ENCODE peak calls at places on chromosomes 11 and 22, in five cellular contexts. G is Peyer's patch, I is stomach, E is pancreas, U is psoas muscle. A is an unnamed sample.

GRCh38 chr11:45765836-45766235 is 39.1 kb upstream of the SLC35C1 start:
- DNase-seq in G (no peak), I (peak), E (no peak), U (no peak), A (no peak)

GRCh38 chr22:46303347-46303965 is 6.8 kb downstream of the GTSE1 start:
- DNase-seq in G (no peak), I (no peak), E (no peak), U (no peak), A (no peak)

GRCh38 chr22:25067851-25068421 is 115.4 kb downstream of the KIAA1671 start:
- DNase-seq in G (peak), I (no peak), E (no peak), U (peak), A (no peak)

GRCh38 chr11:128905345-128906184 is 14.4 kb downstream of the KCNJ5 start:
- DNase-seq in G (no peak), I (peak), E (peak), U (peak), A (no peak)

GRCh38 chr11:122697636-122698167 is 42.2 kb downstream of the UBASH3B start:
- DNase-seq in G (peak), I (no peak), E (no peak), U (no peak), A (no peak)

GRCh38 chr11:46769636-46770221 is 50.7 kb downstream of the F2 start:
- DNase-seq in G (no peak), I (no peak), E (no peak), U (no peak), A (no peak)

GRCh38 chr11:64219354-64219684 is 6.7 kb downstream of the TRPT1 start:
- DNase-seq in G (no peak), I (no peak), E (peak), U (no peak), A (no peak)

GRCh38 chr11:45556851-45557707 is 108.3 kb downstream of the CHST1 start:
- DNase-seq in G (no peak), I (no peak), E (no peak), U (peak), A (no peak)

GRCh38 chr11:8649361-8649760 is 33.1 kb downstream of the TRIM66 start:
- DNase-seq in G (no peak), I (no peak), E (no peak), U (no peak), A (no peak)

GRCh38 chr11:126716456-126717083 is 284.0 kb downstream of the KIRREL3 start:
- DNase-seq in G (no peak), I (peak), E (no peak), U (no peak), A (peak)

GRCh38 chr22:49018601-49019000 is 809.1 kb downstream of the BRD1 start:
- DNase-seq in G (no peak), I (no peak), E (no peak), U (no peak), A (no peak)

GRCh38 chr11:12066056-12066798 is 44.2 kb upstream of the MICAL2 start:
- DNase-seq in G (no peak), I (no peak), E (no peak), U (no peak), A (no peak)

GRCh38 chr22:43136255-43136654 is 6.9 kb downstream of the MCAT start:
- DNase-seq in G (peak), I (peak), E (no peak), U (no peak), A (peak)

DNA sequence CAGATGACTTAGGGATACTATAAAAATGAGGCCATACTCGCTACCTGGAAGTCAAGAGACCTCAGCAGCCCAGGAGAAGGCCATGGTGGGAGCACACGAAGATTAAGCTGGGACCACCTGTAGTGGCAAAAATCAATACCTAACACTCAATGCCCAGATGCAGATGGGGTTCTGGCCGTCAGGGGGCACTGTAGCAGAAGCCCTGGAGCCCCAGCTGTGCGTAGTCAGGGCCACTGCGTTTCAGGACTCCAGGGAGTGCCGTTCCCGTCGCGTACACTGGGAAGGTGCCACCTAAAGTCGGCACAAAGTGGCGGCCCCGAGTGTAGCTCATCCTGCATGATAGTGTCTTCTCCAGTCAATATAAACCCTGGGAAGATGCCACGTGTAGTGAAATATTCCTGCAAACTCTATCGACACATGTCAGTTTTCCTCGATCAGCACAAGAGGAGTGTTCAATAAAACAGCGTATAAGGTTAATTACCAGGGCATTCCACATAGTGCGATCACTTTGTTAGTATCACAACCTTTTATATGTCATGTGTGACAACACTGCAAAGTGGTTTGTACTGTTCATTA is 123.7 kb upstream of the NTM start:
- DNase-seq in G (no peak), I (peak), E (peak), U (peak), A (peak)
- TF ChIP-seq CTCF in G (peak), I (no peak), E (peak), U (peak), A (peak)

GRCh38 chr11:2150206-2150847 is 10.7 kb downstream of the INS start:
- DNase-seq in G (no peak), I (no peak), E (no peak), U (no peak), A (no peak)
- TF ChIP-seq CTCF in G (no peak), I (no peak), E (no peak), U (peak), A (peak)

DNA sequence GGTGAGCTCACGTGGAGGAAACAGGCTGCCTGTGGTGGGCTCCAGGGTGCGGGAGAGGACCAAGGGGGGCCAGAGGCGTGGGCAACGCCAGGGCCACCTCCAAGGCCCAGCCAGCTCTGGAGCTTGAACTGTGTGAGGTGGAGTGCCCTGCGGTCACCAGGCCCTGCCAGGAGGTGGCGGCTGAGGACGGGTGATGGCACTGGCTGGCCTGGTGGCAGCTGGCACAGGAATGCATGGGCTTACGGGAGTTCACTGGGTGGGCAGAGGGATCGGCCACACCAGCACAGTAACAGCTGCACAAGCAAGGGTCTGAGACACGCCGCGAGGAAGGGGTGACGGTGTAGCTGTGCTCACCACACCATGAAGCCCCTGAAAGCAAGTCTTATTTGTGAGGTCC is 15.8 kb downstream of the TOLLIP start:
- DNase-seq in G (no peak), I (peak), E (peak), U (no peak), A (no peak)
- TF ChIP-seq CTCF in G (peak), I (no peak), E (no peak), U (peak), A (peak)

GRCh38 chr11:35321111-35321510 is 98.2 kb downstream of the SLC1A2 start:
- DNase-seq in G (no peak), I (no peak), E (no peak), U (no peak), A (no peak)

GRCh38 chr11:35318309-35318708 is 101.0 kb downstream of the SLC1A2 start:
- DNase-seq in G (no peak), I (no peak), E (no peak), U (no peak), A (no peak)

GRCh38 chr11:35318977-35319925 is 100.1 kb downstream of the SLC1A2 start:
- DNase-seq in G (no peak), I (no peak), E (no peak), U (no peak), A (no peak)

GRCh38 chr11:35316161-35316560 is 103.2 kb downstream of the SLC1A2 start:
- DNase-seq in G (no peak), I (no peak), E (no peak), U (no peak), A (no peak)

DNA sequence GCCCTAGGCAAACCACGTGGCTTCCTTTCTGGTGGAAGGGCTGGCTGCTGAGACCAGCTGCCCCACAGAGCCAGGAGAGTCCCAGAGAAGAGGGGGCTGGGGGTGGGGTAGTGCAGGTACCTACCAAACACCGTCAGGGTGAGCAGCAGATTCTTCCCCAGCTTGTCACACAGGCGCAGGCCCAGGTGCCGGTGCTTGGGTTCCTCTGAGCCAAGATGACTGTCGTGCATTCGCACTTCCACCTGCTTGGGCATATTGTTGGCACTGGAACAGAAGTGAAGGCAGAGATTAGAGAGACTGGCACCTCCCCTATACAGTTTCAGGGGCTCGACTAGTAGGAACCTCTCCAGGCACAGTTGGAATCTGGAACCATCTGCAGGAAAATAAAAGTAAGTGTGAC is 102.1 kb downstream of the SLC1A2 start:
- DNase-seq in G (no peak), I (no peak), E (peak), U (no peak), A (no peak)
- TF ChIP-seq CTCF in G (no peak), I (no peak), E (no peak), U (no peak), A (no peak)

DNA sequence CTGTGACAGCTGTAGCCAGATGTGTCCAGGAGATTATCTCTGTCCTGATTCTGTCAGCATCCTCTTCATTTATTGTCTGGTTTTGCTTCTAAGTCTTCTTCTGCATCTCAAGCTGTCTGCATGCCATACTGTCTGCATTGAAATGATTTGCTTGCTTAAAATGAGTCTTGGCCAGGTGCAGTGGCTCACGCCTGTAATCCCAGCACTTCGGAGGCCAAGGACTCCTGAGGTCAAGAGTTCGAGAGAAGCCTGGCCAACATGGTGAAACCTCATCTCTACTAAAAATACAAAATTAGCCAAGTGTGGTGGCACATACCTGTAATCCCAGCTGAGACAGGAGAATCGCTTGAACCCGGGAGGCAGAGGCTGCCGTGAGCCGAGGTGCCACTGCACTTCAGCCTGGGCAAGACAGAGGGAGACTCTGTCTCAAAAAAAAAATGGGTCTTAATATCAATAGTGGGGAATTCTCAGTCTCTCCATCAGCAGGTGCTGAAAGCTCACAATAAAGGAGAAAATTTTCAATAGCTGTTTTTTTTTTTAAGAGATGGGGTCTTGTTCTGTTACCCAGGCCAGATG is 39.2 kb upstream of the AMPD3 start:
- DNase-seq in G (no peak), I (no peak), E (no peak), U (no peak), A (no peak)
- TF ChIP-seq CTCF in G (peak), I (no peak), E (no peak), U (peak), A (no peak)

A was measured in neural crest cell.